ENCODE peak calls at places on chromosomes 11 and 22, in five cellular contexts. W is GM10248; H is RCC 7860; V is AG08396; F is activated CD4-positive, CD25-positive, alpha-beta regulatory T cell. C is an unnamed sample.

GRCh38 chr11:22163394-22163797 is 29.5 kb upstream of the ANO5 start:
- DNase-seq in W (no peak), V (no peak), H (no peak), F (no peak), C (no peak)

GRCh38 chr22:18056802-18057474 is 20.9 kb upstream of the PEX26 start:
- DNase-seq in H (no peak), W (peak; percentile 68), V (no peak), F (no peak), C (no peak)

GRCh38 chr11:117605331-117605730 is 191.7 kb downstream of the DSCAML1 start:
- DNase-seq in F (no peak), W (no peak), H (no peak), V (no peak), C (no peak)

GRCh38 chr11:34160791-34161190 is 55.4 kb downstream of the NAT10 start:
- DNase-seq in H (no peak), V (no peak), W (no peak), F (no peak), C (peak; percentile 76)

GRCh38 chr22:43945632-43946390 is 9.4 kb upstream of the SAMM50 start:
- DNase-seq in W (peak; percentile 85), F (peak; percentile 37), V (peak; percentile 82), H (peak; percentile 31), C (peak; percentile 79)

GRCh38 chr11:8728566-8728965 is 46.0 kb downstream of the RPL27A start:
- DNase-seq in H (peak; percentile 81), F (no peak), W (no peak), V (peak; percentile 43), C (no peak)

GRCh38 chr11:107301886-107302285 is 155.7 kb downstream of the CWF19L2 start:
- DNase-seq in H (no peak), V (no peak), W (no peak), F (no peak), C (no peak)

GRCh38 chr11:25755918-25756584 is 575.9 kb upstream of the ANO3 start:
- DNase-seq in H (no peak), F (no peak), V (no peak), W (no peak), C (no peak)

GRCh38 chr22:39408173-39408572 is 8.6 kb downstream of the TAB1 start:
- DNase-seq in W (no peak), H (no peak), V (no peak), F (no peak), C (no peak)

GRCh38 chr11:123186291-123186690 is 8.8 kb downstream of the CLMP start:
- DNase-seq in W (no peak), H (peak; percentile 64), F (no peak), V (no peak), C (no peak)

GRCh38 chr11:65866524-65867283 is 5.9 kb downstream of the EFEMP2 start:
- DNase-seq in H (no peak), W (no peak), F (no peak), V (no peak), C (no peak)

GRCh38 chr11:7098235-7098832 is 9.5 kb downstream of the RBMXL2 start:
- DNase-seq in H (peak; percentile 27), V (peak; percentile 59), F (no peak), W (peak; percentile 50), C (peak; percentile 55)

GRCh38 chr11:102468636-102469195 is 16.2 kb upstream of the TMEM123 start:
- DNase-seq in V (no peak), H (no peak), W (no peak), F (no peak), C (no peak)

GRCh38 chr11:83054904-83055380 is 16.8 kb downstream of the RAB30 start:
- DNase-seq in H (no peak), V (no peak), W (no peak), F (no peak), C (no peak)

GRCh38 chr22:46712288-46712687 is 25.8 kb downstream of the CERK start:
- DNase-seq in V (no peak), W (no peak), F (no peak), H (no peak), C (no peak)

GRCh38 chr11:113817162-113817561 is 37.6 kb downstream of the CLDN25 start:
- DNase-seq in F (no peak), H (no peak), V (no peak), W (no peak), C (no peak)

GRCh38 chr11:23078289-23078971 is 218.2 kb upstream of the CCDC179 start:
- DNase-seq in V (no peak), W (peak; percentile 15), H (peak; percentile 21), F (no peak), C (no peak)